ENCODE peak calls at places on chromosomes 3 and 15, in nine cellular contexts. U, V, D, W, A, Z, S, X and C are unnamed samples.

GRCh38 chr15:98358971-98359370 is 289.4 kb upstream of the IGF1R start:
- DNase-seq in U (no peak), D (no peak), V (no peak), S (no peak), W (no peak), Z (no peak), X (no peak), A (no peak), C (no peak)

GRCh38 chr3:36520241-36521006 is 140.1 kb downstream of the STAC start:
- DNase-seq in D (no peak), W (no peak), U (no peak), Z (no peak), X (no peak), A (no peak), V (no peak), S (no peak), C (no peak)

GRCh38 chr3:141302364-141303141 is 65.8 kb upstream of the ZBTB38 start:
- DNase-seq in U (no peak), V (no peak), X (no peak), D (peak; percentile 98), S (no peak), W (no peak), Z (no peak), A (no peak), C (no peak)

GRCh38 chr3:101928890-101929289 is 79.6 kb downstream of the NFKBIZ start:
- DNase-seq in D (peak; percentile 45), V (no peak), S (no peak), X (no peak), Z (no peak), A (no peak), W (no peak), U (no peak), C (no peak)

GRCh38 chr3:126351086-126351770 is 6.0 kb downstream of the KLF15 start:
- DNase-seq in Z (no peak), A (no peak), D (no peak), W (peak; percentile 3), V (no peak), U (no peak), X (no peak), S (no peak), C (no peak)

GRCh38 chr15:90143176-90143655 is 40.9 kb upstream of the IDH2 start:
- DNase-seq in W (peak; percentile 92), Z (no peak), D (no peak), X (no peak), U (peak; percentile 35), A (peak; percentile 96), V (peak; percentile 79), S (peak; percentile 52), C (peak; percentile 78)

GRCh38 chr3:52193059-52193458 is 4.9 kb upstream of the ALAS1 start:
- DNase-seq in D (peak; percentile 6), X (no peak), V (no peak), Z (no peak), W (no peak), S (no peak), U (no peak), A (no peak), C (no peak)

GRCh38 chr15:63372753-63373152 is 8.9 kb downstream of the CA12 start:
- DNase-seq in W (no peak), S (no peak), D (no peak), Z (peak; percentile 70), V (no peak), A (no peak), X (no peak), U (no peak), C (no peak)